ENCODE peak calls at places on chromosomes 2 and 18, in six cellular contexts. One of them, this sample, is unnamed. For H3K9me3, the result is how much of the 10 kb centered on the place peaks cover.

GRCh38 chr18:46820863-46821262 is 64.0 kb upstream of the ST8SIA5 start:
- DNase-seq in vagina: no peak
- DNase-seq in HCT116: no peak
- DNase-seq in K562: no peak
- DNase-seq in suprapubic skin: no peak
- DNase-seq in endothelial cell of umbilical vein: no peak
- DNase-seq in this sample: no peak

GRCh38 chr2:173855686-173856085 is 109.5 kb downstream of the SP3 start:
- DNase-seq in vagina: no peak
- DNase-seq in suprapubic skin: no peak
- DNase-seq in endothelial cell of umbilical vein: no peak
- DNase-seq in K562: no peak
- DNase-seq in HCT116: no peak
- DNase-seq in this sample: no peak

GRCh38 chr2:142254057-142254456 is 123.2 kb upstream of the LRP1B start:
- DNase-seq in suprapubic skin: no peak
- DNase-seq in vagina: no peak
- DNase-seq in endothelial cell of umbilical vein: no peak
- DNase-seq in HCT116: no peak
- DNase-seq in K562: no peak
- DNase-seq in this sample: no peak

GRCh38 chr18:12838178-12838634 is 45.8 kb downstream of the PTPN2 start:
- DNase-seq in HCT116: no peak
- DNase-seq in K562: peak
- DNase-seq in vagina: no peak
- DNase-seq in suprapubic skin: no peak
- DNase-seq in endothelial cell of umbilical vein: no peak
- DNase-seq in this sample: peak

GRCh38 chr2:236571161-236571560 is 1.5 kb downstream of the ACKR3 start:
- DNase-seq in vagina: no peak
- DNase-seq in HCT116: no peak
- DNase-seq in endothelial cell of umbilical vein: no peak
- DNase-seq in K562: no peak
- DNase-seq in suprapubic skin: no peak
- DNase-seq in this sample: no peak

GRCh38 chr18:28412521-28412920 is 235.6 kb upstream of the CDH2 start:
- DNase-seq in endothelial cell of umbilical vein: no peak
- DNase-seq in suprapubic skin: no peak
- DNase-seq in vagina: no peak
- DNase-seq in K562: no peak
- DNase-seq in HCT116: no peak
- DNase-seq in this sample: no peak

GRCh38 chr2:240069846-240070245 is 16.5 kb upstream of the OR6B3 start:
- DNase-seq in HCT116: no peak
- DNase-seq in suprapubic skin: no peak
- DNase-seq in K562: no peak
- DNase-seq in endothelial cell of umbilical vein: no peak
- DNase-seq in vagina: no peak
- DNase-seq in this sample: no peak

GRCh38 chr18:26103579-26103978 is 13.2 kb upstream of the SS18 start:
- DNase-seq in K562: peak
- DNase-seq in vagina: no peak
- DNase-seq in endothelial cell of umbilical vein: no peak
- DNase-seq in HCT116: peak
- DNase-seq in suprapubic skin: no peak
- DNase-seq in this sample: peak

GRCh38 chr2:217798743-217799552 is 203.8 kb downstream of the TNS1 start:
- DNase-seq in vagina: peak
- DNase-seq in HCT116: no peak
- DNase-seq in endothelial cell of umbilical vein: no peak
- DNase-seq in K562: no peak
- DNase-seq in suprapubic skin: peak
- DNase-seq in this sample: peak

GRCh38 chr2:239351687-239352086 is 49.1 kb downstream of the HDAC4 start:
- DNase-seq in endothelial cell of umbilical vein: no peak
- DNase-seq in suprapubic skin: no peak
- DNase-seq in HCT116: no peak
- DNase-seq in K562: no peak
- DNase-seq in vagina: peak
- DNase-seq in this sample: no peak

GRCh38 chr2:214019229-214019972 is 391.5 kb upstream of the VWC2L start:
- DNase-seq in endothelial cell of umbilical vein: peak
- DNase-seq in vagina: no peak
- DNase-seq in HCT116: peak
- DNase-seq in K562: no peak
- DNase-seq in suprapubic skin: no peak
- DNase-seq in this sample: no peak

GRCh38 chr2:148819019-148819418 is 56.0 kb upstream of the KIF5C start:
- DNase-seq in vagina: no peak
- DNase-seq in HCT116: no peak
- DNase-seq in suprapubic skin: no peak
- DNase-seq in K562: no peak
- DNase-seq in endothelial cell of umbilical vein: no peak
- DNase-seq in this sample: no peak

GRCh38 chr2:18987592-18988073 is 370.8 kb downstream of the OSR1 start:
- DNase-seq in vagina: no peak
- DNase-seq in suprapubic skin: peak
- DNase-seq in HCT116: peak
- DNase-seq in endothelial cell of umbilical vein: peak
- DNase-seq in K562: no peak
- DNase-seq in this sample: peak

GRCh38 chr18:74225193-74225840 is 66.4 kb downstream of the CYB5A start:
- DNase-seq in HCT116: no peak
- DNase-seq in suprapubic skin: no peak
- DNase-seq in endothelial cell of umbilical vein: no peak
- DNase-seq in K562: peak
- DNase-seq in vagina: no peak
- DNase-seq in this sample: no peak

GRCh38 chr2:55827855-55828254 is 95.7 kb downstream of the EFEMP1 start:
- DNase-seq in suprapubic skin: no peak
- DNase-seq in HCT116: no peak
- DNase-seq in vagina: no peak
- DNase-seq in endothelial cell of umbilical vein: no peak
- DNase-seq in K562: no peak
- DNase-seq in this sample: no peak

GRCh38 chr2:41847744-41848441 is 199.9 kb upstream of the PKDCC start:
- DNase-seq in suprapubic skin: peak
- DNase-seq in HCT116: no peak
- DNase-seq in vagina: no peak
- DNase-seq in K562: no peak
- DNase-seq in endothelial cell of umbilical vein: no peak
- DNase-seq in this sample: no peak

GRCh38 chr18:78884502-78884901 is 95.1 kb upstream of the SALL3 start:
- DNase-seq in suprapubic skin: no peak
- DNase-seq in HCT116: no peak
- DNase-seq in endothelial cell of umbilical vein: no peak
- DNase-seq in vagina: no peak
- DNase-seq in K562: no peak
- DNase-seq in this sample: no peak
- H3K9me3 ChIP-seq in suprapubic skin: under half
- H3K9me3 ChIP-seq in HCT116: under half
- H3K9me3 ChIP-seq in endothelial cell of umbilical vein: under half
- H3K9me3 ChIP-seq in vagina: under half
- H3K9me3 ChIP-seq in K562: under half
- H3K9me3 ChIP-seq in this sample: under half

GRCh38 chr2:241315879-241316700 is at the start of gene SEPTIN2:
- DNase-seq in suprapubic skin: peak
- DNase-seq in HCT116: peak
- DNase-seq in K562: peak
- DNase-seq in endothelial cell of umbilical vein: peak
- DNase-seq in vagina: no peak
- DNase-seq in this sample: peak

GRCh38 chr2:241314933-241315182 is 614 bp downstream of the HDLBP start:
- DNase-seq in endothelial cell of umbilical vein: no peak
- DNase-seq in vagina: no peak
- DNase-seq in K562: no peak
- DNase-seq in HCT116: no peak
- DNase-seq in suprapubic skin: no peak
- DNase-seq in this sample: no peak

GRCh38 chr2:241315183-241315878 is at the start of gene HDLBP:
- DNase-seq in HCT116: peak
- DNase-seq in suprapubic skin: peak
- DNase-seq in endothelial cell of umbilical vein: peak
- DNase-seq in vagina: peak
- DNase-seq in K562: peak
- DNase-seq in this sample: peak

GRCh38 chr2:241316825-241317224 is 1.1 kb downstream of the SEPTIN2 start:
- DNase-seq in suprapubic skin: no peak
- DNase-seq in K562: no peak
- DNase-seq in endothelial cell of umbilical vein: no peak
- DNase-seq in HCT116: no peak
- DNase-seq in vagina: no peak
- DNase-seq in this sample: no peak

GRCh38 chr2:241317391-241317790 is 1.7 kb downstream of the SEPTIN2 start:
- DNase-seq in HCT116: no peak
- DNase-seq in vagina: no peak
- DNase-seq in K562: no peak
- DNase-seq in suprapubic skin: no peak
- DNase-seq in endothelial cell of umbilical vein: no peak
- DNase-seq in this sample: no peak
- TF ChIP-seq POLR2AphosphoS5 in HCT116: no peak
- TF ChIP-seq POLR2AphosphoS5 in vagina: no peak
- TF ChIP-seq POLR2AphosphoS5 in K562: no peak
- TF ChIP-seq POLR2AphosphoS5 in suprapubic skin: no peak
- TF ChIP-seq POLR2AphosphoS5 in endothelial cell of umbilical vein: no peak
- TF ChIP-seq POLR2AphosphoS5 in this sample: no peak

GRCh38 chr18:48161911-48162698 is 231.6 kb upstream of the SMAD2 start:
- DNase-seq in suprapubic skin: no peak
- DNase-seq in K562: no peak
- DNase-seq in vagina: no peak
- DNase-seq in endothelial cell of umbilical vein: no peak
- DNase-seq in HCT116: no peak
- DNase-seq in this sample: no peak

GRCh38 chr18:48160622-48161021 is 230.2 kb upstream of the SMAD2 start:
- DNase-seq in vagina: no peak
- DNase-seq in K562: no peak
- DNase-seq in HCT116: no peak
- DNase-seq in suprapubic skin: no peak
- DNase-seq in endothelial cell of umbilical vein: no peak
- DNase-seq in this sample: no peak

GRCh38 chr18:48159816-48160215 is 229.4 kb upstream of the SMAD2 start:
- DNase-seq in endothelial cell of umbilical vein: no peak
- DNase-seq in vagina: no peak
- DNase-seq in suprapubic skin: no peak
- DNase-seq in HCT116: no peak
- DNase-seq in K562: no peak
- DNase-seq in this sample: no peak

GRCh38 chr18:48163184-48164095 is 233.0 kb upstream of the SMAD2 start:
- DNase-seq in vagina: no peak
- DNase-seq in K562: no peak
- DNase-seq in HCT116: no peak
- DNase-seq in suprapubic skin: no peak
- DNase-seq in endothelial cell of umbilical vein: no peak
- DNase-seq in this sample: no peak

DNA sequence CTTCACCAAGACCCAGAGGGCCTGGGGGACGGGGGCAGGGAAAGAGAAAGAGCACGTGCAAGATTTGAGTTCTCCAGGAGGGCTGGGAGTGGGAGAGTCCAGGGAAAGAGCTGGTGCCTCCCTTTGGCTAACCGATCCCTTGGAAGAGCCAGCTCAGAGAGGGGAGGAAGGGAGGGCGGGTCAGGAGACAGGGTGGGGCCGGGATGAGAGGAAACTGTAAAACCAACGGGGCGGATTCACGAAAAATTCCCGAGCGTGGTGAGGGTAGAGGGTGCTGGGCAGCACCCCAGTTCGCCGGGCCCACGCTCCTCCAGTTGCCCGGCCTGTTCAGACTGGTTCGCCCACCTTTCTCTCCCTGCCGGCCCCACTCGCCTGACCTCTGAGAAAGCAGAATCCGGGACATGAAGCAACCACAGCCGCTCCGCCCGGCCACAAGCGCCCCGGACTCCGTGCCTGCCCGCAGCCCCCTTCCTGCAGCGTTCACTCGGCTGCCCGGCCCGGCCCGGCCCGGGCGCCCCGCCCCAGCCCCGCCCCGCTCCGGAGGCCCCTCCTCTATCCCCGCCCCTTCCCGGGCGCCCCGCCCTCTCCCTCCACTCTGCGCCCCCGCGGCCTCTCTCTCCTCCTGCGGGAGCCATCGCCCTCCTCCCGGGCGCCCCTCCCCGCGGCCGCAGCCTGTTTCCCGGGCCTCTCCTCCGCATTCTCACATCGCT is 230.9 kb upstream of the SMAD2 start:
- DNase-seq in HCT116: no peak
- DNase-seq in vagina: no peak
- DNase-seq in suprapubic skin: peak
- DNase-seq in endothelial cell of umbilical vein: peak
- DNase-seq in K562: peak
- DNase-seq in this sample: peak
- TF ChIP-seq POLR2A in HCT116: no peak
- TF ChIP-seq POLR2A in vagina: peak
- TF ChIP-seq POLR2A in suprapubic skin: no peak
- TF ChIP-seq POLR2A in endothelial cell of umbilical vein: no peak
- TF ChIP-seq POLR2A in K562: no peak
- TF ChIP-seq POLR2A in this sample: peak

DNA sequence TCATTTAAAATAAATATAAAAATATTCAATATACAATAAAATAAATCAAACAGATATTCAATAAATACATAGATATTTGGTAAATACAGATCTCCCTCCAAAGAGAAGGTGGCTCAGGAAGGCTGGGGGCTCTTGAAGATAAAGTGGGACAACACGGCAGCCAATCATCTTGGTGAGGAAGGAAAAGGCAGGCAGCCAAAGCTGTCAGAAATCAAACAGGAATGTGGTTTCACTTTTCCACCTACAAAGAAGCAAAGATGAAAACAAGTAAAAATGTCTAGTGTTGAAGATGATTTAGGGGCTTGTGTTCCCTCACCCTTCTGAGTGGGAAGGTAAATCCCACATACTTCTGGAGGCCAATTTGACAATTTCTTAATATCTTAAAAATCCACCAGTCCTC is 85.7 kb downstream of the B3GNT2 start:
- DNase-seq in vagina: no peak
- DNase-seq in endothelial cell of umbilical vein: peak
- DNase-seq in HCT116: no peak
- DNase-seq in K562: no peak
- DNase-seq in suprapubic skin: no peak
- DNase-seq in this sample: no peak
- H3K9me3 ChIP-seq in vagina: under half
- H3K9me3 ChIP-seq in endothelial cell of umbilical vein: under half
- H3K9me3 ChIP-seq in HCT116: under half
- H3K9me3 ChIP-seq in K562: under half
- H3K9me3 ChIP-seq in suprapubic skin: under half
- H3K9me3 ChIP-seq in this sample: under half